ENCODE peak calls at places on chromosomes 4 and X, in six cellular contexts. Y is GM04504; Q is smooth muscle cell of the brain vasculature; V is effector CD8-positive, alpha-beta T cell; T is GF-D8; J is cardiac muscle cell. K is an unnamed sample.

GRCh38 chrX:107549504-107549903 is 78.8 kb upstream of the PRPS1 start:
- DNase-seq in Y (no peak), V (peak; percentile 1), J (no peak), Q (no peak), T (no peak), K (no peak)

GRCh38 chrX:11135483-11136185 is 24.5 kb downstream of the HCCS start:
- DNase-seq in J (no peak), Y (no peak), Q (no peak), T (no peak), V (no peak), K (no peak)

GRCh38 chr4:38867478-38868054 is at the start of gene FAM114A1:
- DNase-seq in J (peak; percentile 88), T (no peak), Y (peak; percentile 74), Q (peak; percentile 57), V (no peak), K (peak; percentile 94)

GRCh38 chr4:145154573-145154972 is 25.8 kb downstream of the OTUD4 start:
- DNase-seq in V (no peak), Y (no peak), J (peak; percentile 24), Q (no peak), T (no peak), K (no peak)

GRCh38 chr4:2741626-2742025 is 14.5 kb downstream of the TNIP2 start:
- DNase-seq in J (no peak), T (no peak), Q (no peak), Y (no peak), V (no peak), K (peak; percentile 72)

GRCh38 chr4:55768291-55768690 is 51.3 kb upstream of the EXOC1L start:
- DNase-seq in T (no peak), Y (peak; percentile 28), Q (peak; percentile 65), V (no peak), J (no peak), K (no peak)

GRCh38 chr4:72505314-72505744 is 63.7 kb downstream of the ADAMTS3 start:
- DNase-seq in J (peak; percentile 72), V (no peak), Y (no peak), T (no peak), Q (no peak), K (no peak)

GRCh38 chrX:40938418-40938817 is 146.8 kb upstream of the USP9X start:
- DNase-seq in Y (no peak), V (no peak), T (no peak), J (no peak), Q (no peak), K (no peak)

GRCh38 chr4:108901271-108901670 is 138.4 kb upstream of the ETNPPL start:
- DNase-seq in T (no peak), Y (no peak), J (no peak), V (no peak), Q (no peak), K (no peak)

GRCh38 chr4:166506051-166506450 is 633.0 kb downstream of the TLL1 start:
- DNase-seq in J (no peak), Q (no peak), V (no peak), Y (no peak), T (no peak), K (no peak)

GRCh38 chr4:180745019-180745418 is 1498.2 kb upstream of the TENM3 start:
- DNase-seq in T (no peak), V (no peak), Y (no peak), Q (no peak), J (no peak), K (no peak)

GRCh38 chrX:13478740-13479451 is 90.5 kb upstream of the EGFL6 start:
- DNase-seq in Y (no peak), J (no peak), Q (no peak), T (no peak), V (no peak), K (no peak)

GRCh38 chrX:126820700-126821420 is 1.3 kb downstream of the PRR32 start:
- DNase-seq in Q (no peak), Y (no peak), V (no peak), J (peak; percentile 70), T (no peak), K (peak; percentile 64)

K was measured in chondrocyte.